ENCODE peak calls at places on chromosomes 2 and 18, in nine cellular contexts. F is HEK293T, H is A172, X is cardiac muscle cell, B is AG04450, Q is skeletal muscle cell, G is ovary, S is NAMALWA, A is HCT116. T is an unnamed sample.

GRCh38 chr2:41434991-41435390 is 612.8 kb upstream of the PKDCC start:
- DNase-seq in G (no peak), A (no peak), Q (no peak), B (no peak), H (no peak), X (no peak), F (no peak), S (no peak), T (no peak)

GRCh38 chr18:57438669-57439616 is 3.8 kb downstream of the ONECUT2 start:
- DNase-seq in X (no peak), H (no peak), S (peak; percentile 47), Q (no peak), F (no peak), B (no peak), A (no peak), G (no peak), T (no peak)

GRCh38 chr2:64653174-64654062 is at the start of gene SERTAD2:
- DNase-seq in B (peak; percentile 56), S (peak; percentile 90), F (peak; percentile 87), X (peak; percentile 94), A (no peak), Q (peak; percentile 66), G (peak; percentile 87), H (peak; percentile 78), T (peak; percentile 96)

GRCh38 chr18:1559563-1559962 is 654.9 kb downstream of the ADCYAP1 start:
- DNase-seq in B (no peak), G (no peak), X (no peak), A (no peak), H (no peak), S (peak; percentile 5), Q (no peak), F (no peak), T (no peak)

GRCh38 chr2:145258903-145259579 is 739.1 kb upstream of the ZEB2 start:
- DNase-seq in F (no peak), S (no peak), B (no peak), X (no peak), G (no peak), A (no peak), Q (peak; percentile 15), H (peak; percentile 26), T (no peak)

GRCh38 chr2:74915743-74916142 is 42.7 kb upstream of the POLE4 start:
- DNase-seq in S (no peak), B (no peak), H (peak; percentile 87), X (no peak), F (no peak), Q (peak; percentile 8), G (no peak), A (no peak), T (no peak)

GRCh38 chr2:166314022-166314759 is 61.6 kb downstream of the SCN9A start:
- DNase-seq in G (no peak), A (no peak), X (no peak), F (no peak), H (peak; percentile 4), Q (peak; percentile 90), B (peak; percentile 72), S (no peak), T (no peak)

GRCh38 chr18:69257861-69258458 is 142.7 kb upstream of the DOK6 start:
- DNase-seq in X (no peak), B (peak; percentile 16), A (no peak), H (no peak), F (no peak), G (no peak), S (no peak), Q (peak; percentile 77), T (no peak)

GRCh38 chr2:63372549-63372948 is 215.7 kb downstream of the WDPCP start:
- DNase-seq in X (no peak), B (no peak), A (no peak), H (no peak), F (no peak), G (no peak), Q (no peak), S (no peak), T (no peak)

GRCh38 chr2:204177977-204178522 is 241.5 kb downstream of the ICOS start:
- DNase-seq in Q (no peak), S (peak; percentile 63), H (no peak), F (peak; percentile 45), B (no peak), G (no peak), A (peak; percentile 19), X (peak; percentile 19), T (peak; percentile 70)

GRCh38 chr2:26567534-26567933 is 73.6 kb downstream of the CIB4 start:
- DNase-seq in Q (no peak), S (no peak), H (no peak), G (no peak), X (no peak), F (no peak), A (no peak), B (no peak), T (peak; percentile 22)

GRCh38 chr18:76452357-76452756 is 42.7 kb downstream of the ZNF516 start:
- DNase-seq in Q (no peak), F (no peak), H (no peak), X (peak; percentile 64), A (no peak), B (no peak), G (no peak), S (no peak), T (no peak)

GRCh38 chr2:46351388-46352141 is 54.4 kb downstream of the EPAS1 start:
- DNase-seq in B (no peak), F (no peak), Q (no peak), A (no peak), H (no peak), X (no peak), S (no peak), G (no peak), T (no peak)

GRCh38 chr2:33417093-33417492 is 59.4 kb upstream of the RASGRP3 start:
- DNase-seq in X (no peak), S (no peak), F (no peak), B (no peak), A (no peak), G (no peak), H (peak; percentile 64), Q (no peak), T (no peak)

GRCh38 chr2:162582357-162582798 is 238.4 kb downstream of the GCA start:
- DNase-seq in H (peak; percentile 59), G (no peak), F (no peak), Q (peak; percentile 7), B (no peak), A (no peak), S (no peak), X (no peak), T (no peak)

GRCh38 chr18:79608535-79608934 is 71.1 kb upstream of the CTDP1 start:
- DNase-seq in G (no peak), B (no peak), S (no peak), F (no peak), A (no peak), Q (no peak), X (no peak), H (no peak), T (peak; percentile 59)

GRCh38 chr2:86020984-86021383 is 84.7 kb downstream of the POLR1A start:
- DNase-seq in B (no peak), G (no peak), X (no peak), A (no peak), H (no peak), Q (no peak), S (no peak), F (no peak), T (peak; percentile 67)

GRCh38 chr2:215969131-215969841 is 44.1 kb downstream of the MREG start:
- DNase-seq in S (no peak), B (no peak), F (no peak), G (no peak), X (no peak), H (peak; percentile 41), A (no peak), Q (no peak), T (no peak)

GRCh38 chr18:22428672-22429071 is 11.0 kb upstream of the CTAGE1 start:
- DNase-seq in G (no peak), B (no peak), X (no peak), Q (no peak), F (no peak), H (no peak), S (no peak), A (no peak), T (no peak)

GRCh38 chr2:128315829-128316776 is 2.6 kb downstream of the HS6ST1 start:
- DNase-seq in Q (no peak), G (no peak), F (no peak), A (no peak), S (no peak), B (no peak), X (no peak), H (no peak), T (peak; percentile 49)

GRCh38 chr2:120630031-120630701 is 105.5 kb upstream of the GLI2 start:
- DNase-seq in F (no peak), H (no peak), X (no peak), B (no peak), G (no peak), Q (no peak), S (no peak), A (no peak), T (peak; percentile 67)

GRCh38 chr18:23250893-23251656 is 115.8 kb downstream of the CABLES1 start:
- DNase-seq in S (no peak), H (no peak), Q (no peak), B (no peak), F (no peak), A (no peak), X (no peak), G (no peak), T (peak; percentile 86)

GRCh38 chr2:42799881-42800280 is 7.5 kb upstream of the HAAO start:
- DNase-seq in F (no peak), A (no peak), G (no peak), X (no peak), B (no peak), H (no peak), Q (no peak), S (no peak), T (no peak)

GRCh38 chr2:178072383-178073301 is at the start of gene PDE11A:
- DNase-seq in G (peak; percentile 60), H (peak; percentile 86), B (no peak), F (peak; percentile 84), S (no peak), X (peak; percentile 90), Q (peak; percentile 36), A (peak; percentile 75), T (peak; percentile 90)

GRCh38 chr2:28322887-28323483 is 69.7 kb upstream of the FOSL2 start:
- DNase-seq in F (no peak), G (no peak), B (peak; percentile 15), S (no peak), H (no peak), A (no peak), X (no peak), Q (no peak), T (no peak)

GRCh38 chr2:76640905-76641304 is 881.3 kb downstream of the LRRTM4 start:
- DNase-seq in H (peak; percentile 2), A (no peak), F (no peak), Q (no peak), B (no peak), S (no peak), X (no peak), G (no peak), T (no peak)

GRCh38 chr2:190507135-190507534 is 27.4 kb downstream of the NEMP2 start:
- DNase-seq in X (no peak), S (no peak), Q (no peak), F (no peak), H (no peak), B (no peak), A (no peak), G (no peak), T (no peak)

GRCh38 chr2:239326831-239327535 is 73.8 kb downstream of the HDAC4 start:
- DNase-seq in F (no peak), H (peak; percentile 70), A (no peak), G (peak; percentile 19), S (peak; percentile 78), X (no peak), Q (no peak), B (no peak), T (peak; percentile 39)

GRCh38 chr18:28189400-28190239 is 12.7 kb upstream of the CDH2 start:
- DNase-seq in A (peak; percentile 23), X (peak; percentile 29), F (peak; percentile 50), G (no peak), H (peak; percentile 63), S (peak; percentile 53), B (peak; percentile 56), Q (no peak), T (no peak)

T was measured in upper lobe of right lung.